ENCODE peak calls at places on chromosomes 12 and 14, in eight cellular contexts. One of them, this sample, is unnamed.

GRCh38 chr12:122336015-122336946 is 70.0 kb upstream of the VPS33A start:
- DNase-seq in keratinocyte: no peak
- DNase-seq in fibroblast of pulmonary artery: peak
- DNase-seq in cardiac fibroblast: peak
- DNase-seq in gastrocnemius medialis: no peak
- DNase-seq in psoas muscle: no peak
- DNase-seq in stomach: no peak
- DNase-seq in testis: no peak
- DNase-seq in this sample: peak

GRCh38 chr12:29710104-29710503 is 73.6 kb downstream of the TMTC1 start:
- DNase-seq in keratinocyte: no peak
- DNase-seq in fibroblast of pulmonary artery: peak
- DNase-seq in cardiac fibroblast: peak
- DNase-seq in gastrocnemius medialis: peak
- DNase-seq in psoas muscle: peak
- DNase-seq in stomach: no peak
- DNase-seq in testis: no peak
- DNase-seq in this sample: no peak

GRCh38 chr12:49675137-49675536 is 32.1 kb downstream of the FMNL3 start:
- DNase-seq in keratinocyte: no peak
- DNase-seq in fibroblast of pulmonary artery: no peak
- DNase-seq in cardiac fibroblast: no peak
- DNase-seq in gastrocnemius medialis: no peak
- DNase-seq in psoas muscle: no peak
- DNase-seq in stomach: no peak
- DNase-seq in testis: no peak
- DNase-seq in this sample: no peak

GRCh38 chr14:90645842-90646443 is 170.3 kb downstream of the TTC7B start:
- DNase-seq in keratinocyte: no peak
- DNase-seq in fibroblast of pulmonary artery: peak
- DNase-seq in cardiac fibroblast: no peak
- DNase-seq in gastrocnemius medialis: peak
- DNase-seq in psoas muscle: peak
- DNase-seq in stomach: no peak
- DNase-seq in testis: no peak
- DNase-seq in this sample: peak

GRCh38 chr12:71663561-71664410 is at the start of the genes THAP2 and ZFC3H1:
- DNase-seq in keratinocyte: peak
- DNase-seq in fibroblast of pulmonary artery: peak
- DNase-seq in cardiac fibroblast: peak
- DNase-seq in gastrocnemius medialis: peak
- DNase-seq in psoas muscle: peak
- DNase-seq in stomach: peak
- DNase-seq in testis: peak
- DNase-seq in this sample: peak

GRCh38 chr14:78697341-78697740 is 527.2 kb downstream of the NRXN3 start:
- DNase-seq in keratinocyte: no peak
- DNase-seq in fibroblast of pulmonary artery: peak
- DNase-seq in cardiac fibroblast: peak
- DNase-seq in gastrocnemius medialis: no peak
- DNase-seq in psoas muscle: no peak
- DNase-seq in stomach: no peak
- DNase-seq in testis: no peak
- DNase-seq in this sample: peak

GRCh38 chr14:83827383-83827782 is 1702.6 kb upstream of the FLRT2 start:
- DNase-seq in keratinocyte: no peak
- DNase-seq in fibroblast of pulmonary artery: no peak
- DNase-seq in cardiac fibroblast: no peak
- DNase-seq in gastrocnemius medialis: no peak
- DNase-seq in psoas muscle: no peak
- DNase-seq in stomach: no peak
- DNase-seq in testis: no peak
- DNase-seq in this sample: peak

GRCh38 chr12:47755655-47756562 is 2.8 kb downstream of the RAPGEF3 start:
- DNase-seq in keratinocyte: no peak
- DNase-seq in fibroblast of pulmonary artery: no peak
- DNase-seq in cardiac fibroblast: no peak
- DNase-seq in gastrocnemius medialis: no peak
- DNase-seq in psoas muscle: no peak
- DNase-seq in stomach: peak
- DNase-seq in testis: no peak
- DNase-seq in this sample: no peak

GRCh38 chr12:103751171-103751570 is 89.9 kb downstream of the NT5DC3 start:
- DNase-seq in keratinocyte: no peak
- DNase-seq in fibroblast of pulmonary artery: no peak
- DNase-seq in cardiac fibroblast: no peak
- DNase-seq in gastrocnemius medialis: no peak
- DNase-seq in psoas muscle: no peak
- DNase-seq in stomach: no peak
- DNase-seq in testis: no peak
- DNase-seq in this sample: no peak

GRCh38 chr14:93135399-93135798 is 19.7 kb upstream of the ITPK1 start:
- DNase-seq in keratinocyte: no peak
- DNase-seq in fibroblast of pulmonary artery: no peak
- DNase-seq in cardiac fibroblast: no peak
- DNase-seq in gastrocnemius medialis: no peak
- DNase-seq in psoas muscle: no peak
- DNase-seq in stomach: peak
- DNase-seq in testis: no peak
- DNase-seq in this sample: no peak

GRCh38 chr14:93136009-93136408 is 20.3 kb upstream of the ITPK1 start:
- DNase-seq in keratinocyte: no peak
- DNase-seq in fibroblast of pulmonary artery: no peak
- DNase-seq in cardiac fibroblast: no peak
- DNase-seq in gastrocnemius medialis: no peak
- DNase-seq in psoas muscle: no peak
- DNase-seq in stomach: no peak
- DNase-seq in testis: no peak
- DNase-seq in this sample: no peak

GRCh38 chr14:93142854-93143652 is 27.3 kb upstream of the ITPK1 start:
- DNase-seq in keratinocyte: no peak
- DNase-seq in fibroblast of pulmonary artery: no peak
- DNase-seq in cardiac fibroblast: no peak
- DNase-seq in gastrocnemius medialis: no peak
- DNase-seq in psoas muscle: no peak
- DNase-seq in stomach: no peak
- DNase-seq in testis: no peak
- DNase-seq in this sample: no peak

GRCh38 chr14:93133476-93133875 is 17.8 kb upstream of the ITPK1 start:
- DNase-seq in keratinocyte: no peak
- DNase-seq in fibroblast of pulmonary artery: peak
- DNase-seq in cardiac fibroblast: peak
- DNase-seq in gastrocnemius medialis: no peak
- DNase-seq in psoas muscle: no peak
- DNase-seq in stomach: no peak
- DNase-seq in testis: no peak
- DNase-seq in this sample: peak

DNA sequence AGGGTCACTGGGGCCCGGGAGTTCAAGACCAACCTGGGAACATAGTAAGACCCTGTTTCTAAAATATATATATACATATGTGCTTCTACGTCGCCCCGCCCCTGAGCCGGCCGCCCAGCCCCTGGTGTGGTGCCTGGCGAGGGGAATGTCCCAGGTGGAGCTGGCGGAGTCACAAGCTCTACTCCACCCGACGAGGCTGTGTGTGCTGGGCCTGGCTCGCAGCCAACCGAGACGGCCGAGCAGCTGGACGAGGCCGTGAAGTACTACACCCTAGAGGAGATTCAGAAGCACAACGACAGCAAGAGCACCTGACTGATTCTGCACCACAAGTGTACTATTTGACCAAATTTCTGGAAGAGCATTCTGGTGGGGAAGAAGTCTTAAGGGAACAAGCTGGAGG is 22.1 kb upstream of the ITPK1 start:
- DNase-seq in keratinocyte: no peak
- DNase-seq in fibroblast of pulmonary artery: peak
- DNase-seq in cardiac fibroblast: peak
- DNase-seq in gastrocnemius medialis: no peak
- DNase-seq in psoas muscle: peak
- DNase-seq in stomach: peak
- DNase-seq in testis: peak
- DNase-seq in this sample: peak
- TF ChIP-seq CTCF in keratinocyte: no peak
- TF ChIP-seq CTCF in fibroblast of pulmonary artery: peak
- TF ChIP-seq CTCF in cardiac fibroblast: no peak
- TF ChIP-seq CTCF in gastrocnemius medialis: no peak
- TF ChIP-seq CTCF in psoas muscle: no peak
- TF ChIP-seq CTCF in stomach: peak
- TF ChIP-seq CTCF in testis: peak
- TF ChIP-seq CTCF in this sample: no peak

GRCh38 chr12:54443446-54443845 is 24.4 kb upstream of the ITGA5 start:
- DNase-seq in keratinocyte: no peak
- DNase-seq in fibroblast of pulmonary artery: no peak
- DNase-seq in cardiac fibroblast: no peak
- DNase-seq in gastrocnemius medialis: no peak
- DNase-seq in psoas muscle: no peak
- DNase-seq in stomach: no peak
- DNase-seq in testis: no peak
- DNase-seq in this sample: no peak
- H3K4me3 ChIP-seq in keratinocyte: no peak
- H3K4me3 ChIP-seq in fibroblast of pulmonary artery: no peak
- H3K4me3 ChIP-seq in cardiac fibroblast: no peak
- H3K4me3 ChIP-seq in gastrocnemius medialis: no peak
- H3K4me3 ChIP-seq in psoas muscle: no peak
- H3K4me3 ChIP-seq in stomach: no peak
- H3K4me3 ChIP-seq in testis: no peak
- H3K4me3 ChIP-seq in this sample: no peak

GRCh38 chr12:111482464-111482863 is 76.7 kb downstream of the SH2B3 start:
- DNase-seq in keratinocyte: no peak
- DNase-seq in fibroblast of pulmonary artery: no peak
- DNase-seq in cardiac fibroblast: no peak
- DNase-seq in gastrocnemius medialis: no peak
- DNase-seq in psoas muscle: no peak
- DNase-seq in stomach: no peak
- DNase-seq in testis: no peak
- DNase-seq in this sample: peak
- TF ChIP-seq CTCF in keratinocyte: no peak
- TF ChIP-seq CTCF in fibroblast of pulmonary artery: peak
- TF ChIP-seq CTCF in cardiac fibroblast: no peak
- TF ChIP-seq CTCF in gastrocnemius medialis: no peak
- TF ChIP-seq CTCF in psoas muscle: no peak
- TF ChIP-seq CTCF in stomach: no peak
- TF ChIP-seq CTCF in testis: no peak
- TF ChIP-seq CTCF in this sample: peak

DNA sequence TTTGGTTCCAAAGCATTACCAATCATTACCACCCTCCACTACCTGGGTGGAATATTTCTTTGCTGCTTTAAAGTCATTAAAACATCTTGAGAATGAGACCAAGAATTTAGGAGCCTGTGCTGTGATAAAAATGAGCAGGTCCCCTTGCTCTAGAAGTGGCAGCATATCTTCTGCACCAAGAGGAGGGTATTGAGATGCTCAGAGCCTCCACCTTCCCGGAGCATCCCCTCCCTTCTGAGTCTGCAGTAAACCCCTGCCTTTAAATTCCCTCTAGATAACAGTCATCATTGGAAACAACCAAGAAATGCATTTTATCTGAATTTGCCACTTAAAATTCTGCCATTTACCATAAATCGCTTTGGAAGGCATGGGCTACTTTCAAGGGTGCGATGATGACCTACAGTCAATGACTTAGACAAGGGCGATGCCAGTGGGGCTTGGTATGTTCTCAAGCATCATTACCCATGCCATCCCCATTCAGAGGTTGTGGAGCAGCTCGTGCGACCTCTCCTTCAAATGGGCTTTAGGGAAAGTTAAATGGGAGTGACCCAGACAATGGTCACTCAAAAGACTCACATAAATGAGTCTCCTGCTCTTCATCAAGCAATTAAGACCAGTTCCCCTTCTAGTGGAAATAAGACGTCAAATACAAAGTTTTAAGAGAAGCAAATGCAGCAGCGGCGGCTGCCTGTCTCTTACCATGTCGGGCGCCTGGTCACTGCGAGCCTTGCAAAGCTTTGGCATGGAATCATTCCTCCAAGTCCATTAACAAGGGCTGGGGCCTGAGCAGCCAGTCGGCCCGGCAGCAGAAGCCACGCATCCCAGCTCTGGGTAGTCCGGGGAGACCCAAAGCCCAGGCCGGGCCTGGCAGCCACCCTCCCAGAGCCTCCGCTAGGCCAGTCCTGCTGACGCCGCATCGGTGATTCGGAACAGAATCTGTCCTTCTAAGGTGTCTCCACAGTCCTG is 334.5 kb downstream of the TMEM121 start:
- DNase-seq in keratinocyte: no peak
- DNase-seq in fibroblast of pulmonary artery: no peak
- DNase-seq in cardiac fibroblast: no peak
- DNase-seq in gastrocnemius medialis: peak
- DNase-seq in psoas muscle: no peak
- DNase-seq in stomach: peak
- DNase-seq in testis: peak
- DNase-seq in this sample: no peak
- H3K4me3 ChIP-seq in keratinocyte: no peak
- H3K4me3 ChIP-seq in fibroblast of pulmonary artery: no peak
- H3K4me3 ChIP-seq in cardiac fibroblast: no peak
- H3K4me3 ChIP-seq in gastrocnemius medialis: no peak
- H3K4me3 ChIP-seq in psoas muscle: no peak
- H3K4me3 ChIP-seq in stomach: no peak
- H3K4me3 ChIP-seq in testis: no peak
- H3K4me3 ChIP-seq in this sample: no peak

GRCh38 chr14:64337901-64338615 is 43.9 kb upstream of the ESR2 start:
- DNase-seq in keratinocyte: no peak
- DNase-seq in fibroblast of pulmonary artery: peak
- DNase-seq in cardiac fibroblast: peak
- DNase-seq in gastrocnemius medialis: peak
- DNase-seq in psoas muscle: no peak
- DNase-seq in stomach: peak
- DNase-seq in testis: peak
- DNase-seq in this sample: peak
- TF ChIP-seq CTCF in keratinocyte: no peak
- TF ChIP-seq CTCF in fibroblast of pulmonary artery: no peak
- TF ChIP-seq CTCF in cardiac fibroblast: peak
- TF ChIP-seq CTCF in gastrocnemius medialis: no peak
- TF ChIP-seq CTCF in psoas muscle: no peak
- TF ChIP-seq CTCF in stomach: no peak
- TF ChIP-seq CTCF in testis: no peak
- TF ChIP-seq CTCF in this sample: peak

GRCh38 chr14:94770251-94770749 is 387 bp upstream of the GSC start:
- DNase-seq in keratinocyte: no peak
- DNase-seq in fibroblast of pulmonary artery: peak
- DNase-seq in cardiac fibroblast: no peak
- DNase-seq in gastrocnemius medialis: no peak
- DNase-seq in psoas muscle: no peak
- DNase-seq in stomach: no peak
- DNase-seq in testis: no peak
- DNase-seq in this sample: peak
- H3K4me3 ChIP-seq in keratinocyte: peak
- H3K4me3 ChIP-seq in fibroblast of pulmonary artery: peak
- H3K4me3 ChIP-seq in cardiac fibroblast: peak
- H3K4me3 ChIP-seq in gastrocnemius medialis: peak
- H3K4me3 ChIP-seq in psoas muscle: peak
- H3K4me3 ChIP-seq in stomach: peak
- H3K4me3 ChIP-seq in testis: peak
- H3K4me3 ChIP-seq in this sample: peak

This sample was measured in choroid plexus epithelial cell.